ENCODE peak calls at places on chromosome 2, in five cellular contexts. One of them, this sample, is unnamed.
A peak's percentile ranks its signal among the peaks of the same experiment; 100 is the strongest.

GRCh38 chr2:169767243-169767888 is 31.3 kb upstream of the SSB start:
- DNase-seq in hepatocyte: peak; percentile 62
- DNase-seq in heart left ventricle: peak; percentile 43
- DNase-seq in NCI-H345: peak; percentile 35
- DNase-seq in SW480: peak; percentile 25
- DNase-seq in this sample: peak; percentile 36

GRCh38 chr2:217361491-217361890 is 501.6 kb upstream of the TNP1 start:
- DNase-seq in hepatocyte: no peak
- DNase-seq in heart left ventricle: no peak
- DNase-seq in NCI-H345: no peak
- DNase-seq in SW480: no peak
- DNase-seq in this sample: no peak

GRCh38 chr2:209960676-209961630 is 41.5 kb upstream of the RPE start:
- DNase-seq in hepatocyte: peak; percentile 83
- DNase-seq in heart left ventricle: peak; percentile 30
- DNase-seq in NCI-H345: peak; percentile 50
- DNase-seq in SW480: peak; percentile 59
- DNase-seq in this sample: peak; percentile 57

GRCh38 chr2:20185176-20186022 is 39.5 kb downstream of the SDC1 start:
- DNase-seq in hepatocyte: no peak
- DNase-seq in heart left ventricle: no peak
- DNase-seq in NCI-H345: no peak
- DNase-seq in SW480: no peak
- DNase-seq in this sample: no peak

GRCh38 chr2:11663427-11663826 is 6.6 kb downstream of the NTSR2 start:
- DNase-seq in hepatocyte: no peak
- DNase-seq in heart left ventricle: no peak
- DNase-seq in NCI-H345: no peak
- DNase-seq in SW480: no peak
- DNase-seq in this sample: no peak

GRCh38 chr2:150889141-150889540 is 372.5 kb downstream of the RBM43 start:
- DNase-seq in hepatocyte: no peak
- DNase-seq in heart left ventricle: no peak
- DNase-seq in NCI-H345: no peak
- DNase-seq in SW480: no peak
- DNase-seq in this sample: no peak

GRCh38 chr2:27829791-27830190 is 58.3 kb downstream of the MRPL33 start:
- DNase-seq in hepatocyte: no peak
- DNase-seq in heart left ventricle: no peak
- DNase-seq in NCI-H345: no peak
- DNase-seq in SW480: no peak
- DNase-seq in this sample: no peak

GRCh38 chr2:202491514-202491913 is 115.4 kb downstream of the BMPR2 start:
- DNase-seq in hepatocyte: no peak
- DNase-seq in heart left ventricle: no peak
- DNase-seq in NCI-H345: no peak
- DNase-seq in SW480: peak; percentile 9
- DNase-seq in this sample: no peak

GRCh38 chr2:42492691-42493467 is 903 bp downstream of the KCNG3 start:
- DNase-seq in hepatocyte: peak; percentile 48
- DNase-seq in heart left ventricle: no peak
- DNase-seq in NCI-H345: no peak
- DNase-seq in SW480: no peak
- DNase-seq in this sample: peak; percentile 33

GRCh38 chr2:165293439-165294420 is 54.5 kb downstream of the SCN2A start:
- DNase-seq in hepatocyte: peak; percentile 94
- DNase-seq in heart left ventricle: no peak
- DNase-seq in NCI-H345: peak; percentile 91
- DNase-seq in SW480: peak; percentile 88
- DNase-seq in this sample: peak; percentile 91

GRCh38 chr2:162092656-162093556 is 18.9 kb upstream of the DPP4 start:
- DNase-seq in hepatocyte: peak; percentile 75
- DNase-seq in heart left ventricle: peak; percentile 74
- DNase-seq in NCI-H345: no peak
- DNase-seq in SW480: no peak
- DNase-seq in this sample: no peak

GRCh38 chr2:143452817-143453462 is 323.7 kb downstream of the ARHGAP15 start:
- DNase-seq in hepatocyte: no peak
- DNase-seq in heart left ventricle: no peak
- DNase-seq in NCI-H345: no peak
- DNase-seq in SW480: no peak
- DNase-seq in this sample: no peak

GRCh38 chr2:16073471-16073870 is 133.1 kb downstream of the MYCN start:
- DNase-seq in hepatocyte: no peak
- DNase-seq in heart left ventricle: no peak
- DNase-seq in NCI-H345: no peak
- DNase-seq in SW480: no peak
- DNase-seq in this sample: no peak

This sample was measured in SK-N-DZ.